ENCODE peak calls at places on chromosomes 13 and 19, in four cellular contexts. R is GM10248; N is activated CD4-positive, alpha-beta T cell treated with anti-CD3 and anti-CD28 coated beads for 36 hours; Y is lower leg skin. P is an unnamed sample.

GRCh38 chr13:44620057-44620456 is 43.9 kb upstream of the TSC22D1 start:
- DNase-seq in R (no peak), N (no peak), Y (no peak), P (no peak)

GRCh38 chr19:51018745-51019543 is 565 bp downstream of the KLK10 start:
- DNase-seq in R (no peak), N (no peak), Y (no peak), P (no peak)

GRCh38 chr19:42045575-42045974 is 24.4 kb downstream of the GRIK5 start:
- DNase-seq in R (no peak), N (no peak), Y (no peak), P (no peak)

GRCh38 chr19:55695511-55696290 is 20.7 kb downstream of the EPN1 start:
- DNase-seq in R (no peak), N (no peak), Y (no peak), P (no peak)

GRCh38 chr13:73722120-73722519 is 412.1 kb downstream of the KLF12 start:
- DNase-seq in R (peak), N (peak), Y (no peak), P (peak)

GRCh38 chr13:37375724-37376123 is 222.8 kb downstream of the POSTN start:
- DNase-seq in R (no peak), N (no peak), Y (no peak), P (no peak)

GRCh38 chr19:8221161-8221560 is 12.0 kb downstream of the CERS4 start:
- DNase-seq in R (no peak), N (no peak), Y (no peak), P (no peak)

GRCh38 chr19:35202722-35203674 is 25.5 kb downstream of the FAM187B start:
- DNase-seq in R (no peak), N (no peak), Y (no peak), P (no peak)

GRCh38 chr13:66835040-66835628 is 395.0 kb downstream of the PCDH9 start:
- DNase-seq in R (no peak), N (no peak), Y (no peak), P (no peak)

GRCh38 chr19:36421749-36422481 is 3.5 kb upstream of the ZFP82 start:
- DNase-seq in R (no peak), N (no peak), Y (no peak), P (no peak)

GRCh38 chr13:103156346-103156998 is 90.3 kb upstream of the SLC10A2 start:
- DNase-seq in R (no peak), N (no peak), Y (no peak), P (no peak)

GRCh38 chr13:79225487-79226232 is 180.4 kb downstream of the RBM26 start:
- DNase-seq in R (no peak), N (no peak), Y (no peak), P (no peak)

GRCh38 chr13:39913928-39914327 is 258.5 kb downstream of the COG6 start:
- DNase-seq in R (no peak), N (no peak), Y (peak), P (peak)

GRCh38 chr19:42345191-42345812 is 19.9 kb downstream of the MEGF8 start:
- DNase-seq in R (no peak), N (no peak), Y (no peak), P (no peak)

GRCh38 chr13:23959231-23959862 is 62.0 kb upstream of the C1QTNF9B start:
- DNase-seq in R (no peak), N (no peak), Y (no peak), P (no peak)

GRCh38 chr19:12913871-12914690 is 5.0 kb downstream of the SYCE2 start:
- DNase-seq in R (no peak), N (peak), Y (peak), P (no peak)

GRCh38 chr19:16627194-16627927 is 643 bp downstream of the MED26 start:
- DNase-seq in R (no peak), N (peak), Y (peak), P (peak)

GRCh38 chr19:14023404-14024235 is 4.3 kb upstream of the RLN3 start:
- DNase-seq in R (no peak), N (peak), Y (no peak), P (peak)

GRCh38 chr19:45754323-45754722 is 14.7 kb downstream of the SIX5 start:
- DNase-seq in R (no peak), N (no peak), Y (no peak), P (no peak)

GRCh38 chr19:22140356-22140755 is 56.4 kb downstream of the ZNF676 start:
- DNase-seq in R (no peak), N (no peak), Y (no peak), P (no peak)

GRCh38 chr13:69928262-69928661 is 179.4 kb upstream of the ATXN8OS start:
- DNase-seq in R (no peak), N (no peak), Y (no peak), P (no peak)

GRCh38 chr13:101751488-101751887 is 299.0 kb downstream of the ITGBL1 start:
- DNase-seq in R (no peak), N (no peak), Y (no peak), P (no peak)

GRCh38 chr19:1577090-1577928 is 9.2 kb upstream of the MEX3D start:
- DNase-seq in R (no peak), N (no peak), Y (no peak), P (no peak)

GRCh38 chr19:18726417-18726767 is 42.9 kb downstream of the CRTC1 start:
- DNase-seq in R (no peak), N (no peak), Y (no peak), P (no peak)

GRCh38 chr19:35740108-35740422 is 2.2 kb downstream of the IGFLR1 start:
- DNase-seq in R (no peak), N (no peak), Y (no peak), P (no peak)

GRCh38 chr19:8334458-8335342 is 8.4 kb downstream of the KANK3 start:
- DNase-seq in R (peak), N (peak), Y (no peak), P (no peak)